ENCODE peak calls at places on chromosomes 12 and 14, in ten cellular contexts. One of them, this sample, is unnamed.

GRCh38 chr14:75442166-75442565 is 14.3 kb downstream of the JDP2 start:
- DNase-seq in stomach: no peak
- DNase-seq in upper lobe of left lung: no peak
- DNase-seq in K562: no peak
- DNase-seq in NB4: no peak
- DNase-seq in vagina: no peak
- DNase-seq in breast epithelium: no peak
- DNase-seq in uterus: no peak
- DNase-seq in transverse colon: no peak
- DNase-seq in sigmoid colon: no peak
- DNase-seq in this sample: no peak

GRCh38 chr12:63804746-63805145 is 25.0 kb downstream of the RXYLT1 start:
- DNase-seq in uterus: no peak
- DNase-seq in upper lobe of left lung: no peak
- DNase-seq in NB4: no peak
- DNase-seq in transverse colon: no peak
- DNase-seq in breast epithelium: no peak
- DNase-seq in K562: no peak
- DNase-seq in sigmoid colon: no peak
- DNase-seq in vagina: no peak
- DNase-seq in stomach: no peak
- DNase-seq in this sample: no peak

GRCh38 chr14:75198291-75198933 is 22.0 kb upstream of the TMED10 start:
- DNase-seq in vagina: no peak
- DNase-seq in stomach: peak; percentile 52
- DNase-seq in K562: no peak
- DNase-seq in uterus: no peak
- DNase-seq in upper lobe of left lung: peak; percentile 57
- DNase-seq in transverse colon: peak; percentile 36
- DNase-seq in sigmoid colon: no peak
- DNase-seq in breast epithelium: no peak
- DNase-seq in NB4: no peak
- DNase-seq in this sample: peak; percentile 61

GRCh38 chr12:111412830-111413441 is 7.2 kb downstream of the SH2B3 start:
- DNase-seq in uterus: no peak
- DNase-seq in breast epithelium: no peak
- DNase-seq in upper lobe of left lung: no peak
- DNase-seq in K562: no peak
- DNase-seq in sigmoid colon: no peak
- DNase-seq in NB4: no peak
- DNase-seq in stomach: no peak
- DNase-seq in transverse colon: no peak
- DNase-seq in vagina: no peak
- DNase-seq in this sample: no peak

GRCh38 chr14:50531595-50532501 is 521 bp downstream of the MAP4K5 start:
- DNase-seq in breast epithelium: peak; percentile 22
- DNase-seq in NB4: peak; percentile 68
- DNase-seq in uterus: peak; percentile 47
- DNase-seq in transverse colon: peak; percentile 51
- DNase-seq in vagina: no peak
- DNase-seq in sigmoid colon: peak; percentile 81
- DNase-seq in stomach: peak; percentile 48
- DNase-seq in K562: no peak
- DNase-seq in upper lobe of left lung: peak; percentile 91
- DNase-seq in this sample: peak; percentile 57

GRCh38 chr14:21014761-21015190 is 10.1 kb downstream of the NDRG2 start:
- DNase-seq in breast epithelium: peak; percentile 84
- DNase-seq in uterus: peak; percentile 85
- DNase-seq in upper lobe of left lung: no peak
- DNase-seq in sigmoid colon: peak; percentile 93
- DNase-seq in stomach: peak; percentile 86
- DNase-seq in vagina: no peak
- DNase-seq in NB4: peak; percentile 87
- DNase-seq in K562: peak; percentile 59
- DNase-seq in transverse colon: peak; percentile 92
- DNase-seq in this sample: peak; percentile 85

GRCh38 chr12:129520736-129521135 is 383.1 kb downstream of the TMEM132D start:
- DNase-seq in uterus: no peak
- DNase-seq in K562: no peak
- DNase-seq in stomach: no peak
- DNase-seq in sigmoid colon: no peak
- DNase-seq in vagina: no peak
- DNase-seq in upper lobe of left lung: no peak
- DNase-seq in transverse colon: no peak
- DNase-seq in NB4: no peak
- DNase-seq in breast epithelium: no peak
- DNase-seq in this sample: no peak

GRCh38 chr14:22184157-22185025 is 404.6 kb downstream of the DAD1 start:
- DNase-seq in sigmoid colon: no peak
- DNase-seq in upper lobe of left lung: no peak
- DNase-seq in breast epithelium: no peak
- DNase-seq in K562: no peak
- DNase-seq in transverse colon: no peak
- DNase-seq in stomach: no peak
- DNase-seq in vagina: no peak
- DNase-seq in uterus: no peak
- DNase-seq in NB4: no peak
- DNase-seq in this sample: no peak

GRCh38 chr14:29896354-29896768 is 31.3 kb downstream of the PRKD1 start:
- DNase-seq in vagina: no peak
- DNase-seq in transverse colon: no peak
- DNase-seq in stomach: no peak
- DNase-seq in breast epithelium: no peak
- DNase-seq in uterus: no peak
- DNase-seq in upper lobe of left lung: no peak
- DNase-seq in sigmoid colon: no peak
- DNase-seq in K562: no peak
- DNase-seq in NB4: no peak
- DNase-seq in this sample: no peak

GRCh38 chr14:91300283-91300841 is 55.9 kb upstream of the GPR68 start:
- DNase-seq in uterus: no peak
- DNase-seq in NB4: no peak
- DNase-seq in vagina: no peak
- DNase-seq in K562: no peak
- DNase-seq in upper lobe of left lung: no peak
- DNase-seq in sigmoid colon: no peak
- DNase-seq in transverse colon: no peak
- DNase-seq in stomach: no peak
- DNase-seq in breast epithelium: no peak
- DNase-seq in this sample: no peak

GRCh38 chr12:115011703-115012102 is 327.7 kb upstream of the TBX3 start:
- DNase-seq in upper lobe of left lung: no peak
- DNase-seq in vagina: no peak
- DNase-seq in transverse colon: no peak
- DNase-seq in uterus: no peak
- DNase-seq in NB4: no peak
- DNase-seq in stomach: no peak
- DNase-seq in breast epithelium: no peak
- DNase-seq in K562: no peak
- DNase-seq in sigmoid colon: no peak
- DNase-seq in this sample: no peak

GRCh38 chr12:98656289-98657101 is 11.4 kb downstream of the APAF1 start:
- DNase-seq in upper lobe of left lung: no peak
- DNase-seq in K562: no peak
- DNase-seq in stomach: no peak
- DNase-seq in uterus: no peak
- DNase-seq in sigmoid colon: no peak
- DNase-seq in NB4: no peak
- DNase-seq in breast epithelium: no peak
- DNase-seq in vagina: no peak
- DNase-seq in transverse colon: no peak
- DNase-seq in this sample: no peak

GRCh38 chr12:108884116-108885012 is 4.5 kb downstream of the DAO start:
- DNase-seq in vagina: no peak
- DNase-seq in NB4: peak; percentile 80
- DNase-seq in upper lobe of left lung: no peak
- DNase-seq in stomach: peak; percentile 65
- DNase-seq in sigmoid colon: no peak
- DNase-seq in transverse colon: peak; percentile 67
- DNase-seq in uterus: no peak
- DNase-seq in breast epithelium: no peak
- DNase-seq in K562: peak; percentile 68
- DNase-seq in this sample: peak; percentile 39

GRCh38 chr12:132222096-132222807 is 78.0 kb downstream of the NOC4L start:
- DNase-seq in sigmoid colon: no peak
- DNase-seq in upper lobe of left lung: no peak
- DNase-seq in vagina: no peak
- DNase-seq in transverse colon: no peak
- DNase-seq in stomach: no peak
- DNase-seq in uterus: no peak
- DNase-seq in breast epithelium: peak; percentile 22
- DNase-seq in NB4: peak; percentile 78
- DNase-seq in K562: no peak
- DNase-seq in this sample: no peak

GRCh38 chr12:52241205-52241842 is 8.3 kb downstream of the KRT7 start:
- DNase-seq in breast epithelium: no peak
- DNase-seq in transverse colon: no peak
- DNase-seq in uterus: no peak
- DNase-seq in stomach: no peak
- DNase-seq in upper lobe of left lung: no peak
- DNase-seq in vagina: no peak
- DNase-seq in sigmoid colon: peak; percentile 54
- DNase-seq in NB4: peak; percentile 58
- DNase-seq in K562: no peak
- DNase-seq in this sample: no peak
- TF ChIP-seq CTCF in breast epithelium: no peak
- TF ChIP-seq CTCF in transverse colon: no peak
- TF ChIP-seq CTCF in uterus: no peak
- TF ChIP-seq CTCF in stomach: no peak
- TF ChIP-seq CTCF in upper lobe of left lung: no peak
- TF ChIP-seq CTCF in vagina: no peak
- TF ChIP-seq CTCF in sigmoid colon: no peak
- TF ChIP-seq CTCF in NB4: peak; percentile 11
- TF ChIP-seq CTCF in K562: no peak
- TF ChIP-seq CTCF in this sample: no peak

GRCh38 chr14:31252865-31253264 is 45.3 kb upstream of the HECTD1 start:
- DNase-seq in NB4: no peak
- DNase-seq in stomach: no peak
- DNase-seq in upper lobe of left lung: no peak
- DNase-seq in vagina: no peak
- DNase-seq in sigmoid colon: no peak
- DNase-seq in uterus: no peak
- DNase-seq in K562: no peak
- DNase-seq in transverse colon: no peak
- DNase-seq in breast epithelium: no peak
- DNase-seq in this sample: no peak
- TF ChIP-seq POLR2A in NB4: no peak
- TF ChIP-seq POLR2A in stomach: no peak
- TF ChIP-seq POLR2A in upper lobe of left lung: no peak
- TF ChIP-seq POLR2A in vagina: no peak
- TF ChIP-seq POLR2A in sigmoid colon: no peak
- TF ChIP-seq POLR2A in uterus: no peak
- TF ChIP-seq POLR2A in K562: no peak
- TF ChIP-seq POLR2A in transverse colon: no peak
- TF ChIP-seq POLR2A in breast epithelium: no peak
- TF ChIP-seq POLR2A in this sample: no peak

GRCh38 chr14:89955418-89956293 is at the start of gene TDP1:
- DNase-seq in K562: peak; percentile 87
- DNase-seq in stomach: peak; percentile 99
- DNase-seq in vagina: no peak
- DNase-seq in NB4: peak; percentile 96
- DNase-seq in breast epithelium: peak; percentile 93
- DNase-seq in upper lobe of left lung: peak; percentile 99
- DNase-seq in uterus: peak; percentile 94
- DNase-seq in transverse colon: peak; percentile 98
- DNase-seq in sigmoid colon: peak; percentile 97
- DNase-seq in this sample: peak; percentile 95
- TF ChIP-seq CTCF in K562: no peak
- TF ChIP-seq CTCF in stomach: no peak
- TF ChIP-seq CTCF in vagina: no peak
- TF ChIP-seq CTCF in NB4: no peak
- TF ChIP-seq CTCF in breast epithelium: no peak
- TF ChIP-seq CTCF in upper lobe of left lung: peak; percentile 26
- TF ChIP-seq CTCF in uterus: peak; percentile 28
- TF ChIP-seq CTCF in transverse colon: no peak
- TF ChIP-seq CTCF in sigmoid colon: no peak
- TF ChIP-seq CTCF in this sample: no peak

GRCh38 chr12:49828143-49829091 is at the start of gene NCKAP5L:
- DNase-seq in NB4: peak; percentile 100
- DNase-seq in upper lobe of left lung: peak; percentile 99
- DNase-seq in stomach: peak; percentile 96
- DNase-seq in uterus: peak; percentile 96
- DNase-seq in K562: peak; percentile 99
- DNase-seq in transverse colon: peak; percentile 96
- DNase-seq in sigmoid colon: peak; percentile 99
- DNase-seq in vagina: no peak
- DNase-seq in breast epithelium: peak; percentile 94
- DNase-seq in this sample: peak; percentile 99
- TF ChIP-seq POLR2A in NB4: peak; percentile 54
- TF ChIP-seq POLR2A in upper lobe of left lung: peak; percentile 18
- TF ChIP-seq POLR2A in stomach: no peak
- TF ChIP-seq POLR2A in uterus: peak; percentile 55
- TF ChIP-seq POLR2A in K562: peak; percentile 86
- TF ChIP-seq POLR2A in transverse colon: peak; percentile 47
- TF ChIP-seq POLR2A in sigmoid colon: no peak
- TF ChIP-seq POLR2A in vagina: peak; percentile 16
- TF ChIP-seq POLR2A in breast epithelium: no peak
- TF ChIP-seq POLR2A in this sample: no peak

GRCh38 chr12:81992461-81992860 is 233.3 kb upstream of the PPFIA2 start:
- DNase-seq in breast epithelium: no peak
- DNase-seq in K562: no peak
- DNase-seq in upper lobe of left lung: no peak
- DNase-seq in NB4: peak; percentile 32
- DNase-seq in transverse colon: peak; percentile 7
- DNase-seq in stomach: peak; percentile 34
- DNase-seq in uterus: no peak
- DNase-seq in sigmoid colon: no peak
- DNase-seq in vagina: no peak
- DNase-seq in this sample: no peak
- TF ChIP-seq CTCF in breast epithelium: no peak
- TF ChIP-seq CTCF in K562: no peak
- TF ChIP-seq CTCF in upper lobe of left lung: no peak
- TF ChIP-seq CTCF in NB4: peak; percentile 10
- TF ChIP-seq CTCF in transverse colon: no peak
- TF ChIP-seq CTCF in stomach: peak; percentile 40
- TF ChIP-seq CTCF in uterus: no peak
- TF ChIP-seq CTCF in sigmoid colon: no peak
- TF ChIP-seq CTCF in vagina: no peak
- TF ChIP-seq CTCF in this sample: no peak

This sample was measured in heart left ventricle.